ENCODE peak calls at places on chromosomes 12 and 14, in seven cellular contexts. J, D, M, K, C, P and F are unnamed samples.

GRCh38 chr12:66426696-66427095 is 124.4 kb downstream of the HELB start:
- DNase-seq in J (no peak), D (no peak), M (no peak), K (no peak), C (no peak), P (no peak), F (no peak)

GRCh38 chr12:57765003-57765697 is 1.7 kb downstream of the CYP27B1 start:
- DNase-seq in J (no peak), D (no peak), M (peak), K (no peak), C (no peak), P (no peak), F (peak)

GRCh38 chr12:5200276-5201087 is 156.8 kb downstream of the KCNA5 start:
- DNase-seq in J (peak), D (peak), M (peak), K (no peak), C (peak), P (no peak), F (peak)

GRCh38 chr12:79555006-79555925 is 135.5 kb downstream of the PAWR start:
- DNase-seq in J (no peak), D (no peak), M (no peak), K (peak), C (peak), P (no peak), F (no peak)

GRCh38 chr14:71856199-71856919 is 75.9 kb upstream of the RGS6 start:
- DNase-seq in J (peak), D (no peak), M (no peak), K (no peak), C (no peak), P (no peak), F (no peak)

GRCh38 chr14:105903971-105904370 is 377.6 kb downstream of the TMEM121 start:
- DNase-seq in J (no peak), D (no peak), M (no peak), K (no peak), C (no peak), P (no peak), F (no peak)

GRCh38 chr12:11171953-11172675 is 1.1 kb downstream of the SMIM10L1 start:
- DNase-seq in J (no peak), D (no peak), M (no peak), K (peak), C (no peak), P (no peak), F (no peak)

GRCh38 chr12:95060951-95061350 is 12.5 kb downstream of the NR2C1 start:
- DNase-seq in J (no peak), D (no peak), M (no peak), K (no peak), C (no peak), P (no peak), F (no peak)

GRCh38 chr14:77542349-77543239 is 44.0 kb upstream of the ISM2 start:
- DNase-seq in J (no peak), D (no peak), M (no peak), K (peak), C (no peak), P (no peak), F (no peak)

GRCh38 chr14:93941293-93941910 is 14.3 kb downstream of the FAM181A start:
- DNase-seq in J (no peak), D (no peak), M (no peak), K (peak), C (no peak), P (no peak), F (peak)

GRCh38 chr12:132600048-132601032 is 10.0 kb downstream of the LRCOL1 start:
- DNase-seq in J (peak), D (peak), M (peak), K (peak), C (peak), P (no peak), F (peak)

GRCh38 chr14:76953196-76953945 is 75.1 kb downstream of the IRF2BPL start:
- DNase-seq in J (peak), D (peak), M (no peak), K (peak), C (peak), P (peak), F (peak)

GRCh38 chr12:6233121-6233971 is 33.1 kb downstream of the CD9 start:
- DNase-seq in J (no peak), D (no peak), M (no peak), K (no peak), C (no peak), P (no peak), F (no peak)
- H3K27ac ChIP-seq in J (no peak), D (peak), M (peak), K (no peak), C (no peak), P (no peak), F (peak)

DNA sequence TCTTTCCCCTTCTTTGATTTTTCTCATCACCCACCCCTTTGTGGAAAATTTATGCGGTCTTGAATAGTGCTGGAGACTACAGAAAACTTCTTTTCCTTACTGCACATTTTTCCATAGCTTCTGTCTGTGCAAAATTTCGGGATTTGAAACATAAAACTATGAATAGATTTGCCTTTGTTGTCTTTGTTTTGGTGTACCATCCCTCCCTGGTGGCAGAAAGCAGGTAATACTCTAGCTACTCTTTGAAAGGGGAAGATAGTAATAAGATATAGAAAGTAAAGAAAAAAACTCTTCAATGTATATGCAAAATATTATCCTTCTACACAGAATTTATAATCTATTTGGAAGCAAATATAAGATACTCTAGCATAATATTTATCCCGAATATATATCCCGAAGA is 79.1 kb upstream of the LMO3 start:
- DNase-seq in J (no peak), D (no peak), M (no peak), K (no peak), C (no peak), P (no peak), F (no peak)
- TF ChIP-seq CTCF in J (no peak), D (no peak), M (peak), K (peak), C (peak), P (no peak), F (no peak)

GRCh38 chr12:32264995-32265394 is 134.4 kb upstream of the FGD4 start:
- DNase-seq in J (peak), D (no peak), M (no peak), K (no peak), C (no peak), P (no peak), F (no peak)

GRCh38 chr12:32270818-32271710 is 128.3 kb upstream of the FGD4 start:
- DNase-seq in J (no peak), D (no peak), M (peak), K (peak), C (no peak), P (no peak), F (no peak)

GRCh38 chr12:32265920-32266319 is 133.4 kb upstream of the FGD4 start:
- DNase-seq in J (no peak), D (no peak), M (no peak), K (no peak), C (no peak), P (no peak), F (no peak)

GRCh38 chr12:32265461-32265860 is 133.9 kb upstream of the FGD4 start:
- DNase-seq in J (no peak), D (no peak), M (no peak), K (no peak), C (no peak), P (no peak), F (no peak)

DNA sequence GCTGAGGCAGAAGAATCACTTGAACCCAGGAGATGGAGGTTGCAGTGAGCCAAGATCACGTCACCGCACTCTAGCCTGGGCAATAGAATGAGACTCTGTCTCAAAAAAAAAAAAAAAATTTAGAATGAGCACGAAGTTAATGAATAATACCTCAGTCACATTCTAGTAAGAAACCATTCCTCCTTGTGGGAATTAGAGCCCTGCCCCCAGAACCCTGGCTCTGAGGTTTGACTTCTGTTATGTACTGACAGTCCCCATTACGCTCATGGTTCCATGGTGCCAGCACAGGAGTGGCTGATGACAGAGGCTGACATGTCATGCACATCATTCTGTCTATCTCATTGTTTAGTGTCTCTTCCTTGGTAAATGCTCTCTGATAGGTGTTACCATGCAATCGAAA is 132.6 kb upstream of the FGD4 start:
- DNase-seq in J (no peak), D (no peak), M (no peak), K (no peak), C (no peak), P (no peak), F (no peak)
- H3K27ac ChIP-seq in J (no peak), D (no peak), M (no peak), K (no peak), C (no peak), P (no peak), F (no peak)

GRCh38 chr12:87136330-87136976 is 880.3 kb upstream of the MGAT4C start:
- DNase-seq in J (no peak), D (no peak), M (no peak), K (peak), C (no peak), P (no peak), F (no peak)

GRCh38 chr12:87142346-87142745 is 886.2 kb upstream of the MGAT4C start:
- DNase-seq in J (no peak), D (no peak), M (no peak), K (no peak), C (no peak), P (no peak), F (no peak)

GRCh38 chr12:87140257-87140656 is 884.1 kb upstream of the MGAT4C start:
- DNase-seq in J (no peak), D (no peak), M (no peak), K (peak), C (no peak), P (no peak), F (peak)

GRCh38 chr12:87141091-87141490 is 884.9 kb upstream of the MGAT4C start:
- DNase-seq in J (no peak), D (no peak), M (no peak), K (no peak), C (no peak), P (no peak), F (no peak)
- TF ChIP-seq CTCF in J (no peak), D (no peak), M (no peak), K (no peak), C (no peak), P (no peak), F (no peak)

DNA sequence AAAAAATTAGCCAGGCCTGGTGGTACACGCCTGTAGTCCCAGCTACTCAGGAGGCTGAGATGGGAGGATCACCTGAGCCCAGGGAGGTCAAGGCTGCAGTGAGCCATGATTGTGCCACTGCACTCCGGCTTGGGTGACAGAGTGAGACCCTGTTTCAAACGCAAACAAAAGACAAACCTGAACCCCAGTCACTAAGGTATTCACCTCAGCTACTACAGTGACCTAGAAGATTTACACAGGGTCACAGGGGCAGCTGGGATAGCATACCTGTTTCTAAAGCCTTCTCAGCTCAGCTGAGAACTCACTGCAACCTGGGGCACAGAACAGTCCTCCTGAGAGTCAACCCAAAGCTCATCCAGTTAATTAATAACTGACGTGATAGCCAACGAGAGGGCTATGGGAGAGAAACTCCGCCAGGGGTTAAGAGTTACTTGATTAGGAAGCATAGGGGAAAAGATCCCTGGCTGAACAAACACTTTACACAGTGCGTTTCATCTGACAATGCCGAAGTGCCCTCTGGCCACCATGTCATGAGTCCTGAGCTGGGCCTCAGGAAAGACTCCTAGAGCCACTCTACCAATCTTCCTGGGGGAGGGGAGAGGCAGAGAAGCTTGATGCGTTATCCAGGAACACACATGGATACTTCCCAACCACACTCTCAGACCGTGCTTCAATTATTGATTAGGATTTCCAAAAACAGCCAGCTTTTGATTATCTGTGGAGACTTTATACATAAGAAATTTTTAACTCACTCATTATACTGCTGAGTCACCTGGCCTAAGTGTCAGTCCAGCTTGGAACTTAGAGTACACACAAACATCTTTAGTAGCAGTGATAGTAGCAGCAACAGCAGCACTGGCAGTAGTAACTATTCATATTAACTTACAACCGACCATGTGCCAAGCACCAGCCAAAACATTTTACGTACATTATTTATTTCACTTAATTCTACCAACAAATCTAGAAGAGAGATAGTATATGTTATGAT is 48.2 kb downstream of the FOXN3 start:
- DNase-seq in J (no peak), D (no peak), M (no peak), K (no peak), C (no peak), P (no peak), F (no peak)
- H3K27ac ChIP-seq in J (peak), D (no peak), M (no peak), K (no peak), C (no peak), P (no peak), F (no peak)

GRCh38 chr14:63730659-63731058 is 2.8 kb upstream of the SGPP1 start:
- DNase-seq in J (no peak), D (no peak), M (no peak), K (no peak), C (no peak), P (no peak), F (no peak)

GRCh38 chr14:63726499-63726898 is 1.4 kb downstream of the SGPP1 start:
- DNase-seq in J (no peak), D (no peak), M (no peak), K (no peak), C (no peak), P (no peak), F (no peak)

GRCh38 chr14:63727736-63728728 is at the start of gene SGPP1:
- DNase-seq in J (peak), D (peak), M (peak), K (peak), C (peak), P (no peak), F (peak)

GRCh38 chr14:63727231-63727735 is 582 bp downstream of the SGPP1 start:
- DNase-seq in J (peak), D (peak), M (peak), K (peak), C (no peak), P (no peak), F (no peak)

GRCh38 chr14:63725786-63726185 is 2.1 kb downstream of the SGPP1 start:
- DNase-seq in J (no peak), D (no peak), M (no peak), K (no peak), C (no peak), P (no peak), F (no peak)
- TF ChIP-seq CTCF in J (no peak), D (no peak), M (no peak), K (no peak), C (no peak), P (no peak), F (no peak)

GRCh38 chr12:32887058-32887457 is 9.5 kb downstream of the PKP2 start:
- DNase-seq in J (no peak), D (no peak), M (no peak), K (no peak), C (no peak), P (no peak), F (no peak)

GRCh38 chr12:32891956-32892355 is 4.6 kb downstream of the PKP2 start:
- DNase-seq in J (no peak), D (no peak), M (peak), K (peak), C (no peak), P (no peak), F (peak)

GRCh38 chr12:32885831-32886230 is 10.7 kb downstream of the PKP2 start:
- DNase-seq in J (no peak), D (no peak), M (no peak), K (no peak), C (no peak), P (no peak), F (no peak)

GRCh38 chr12:32891526-32891925 is 5.1 kb downstream of the PKP2 start:
- DNase-seq in J (no peak), D (no peak), M (no peak), K (no peak), C (no peak), P (no peak), F (no peak)

DNA sequence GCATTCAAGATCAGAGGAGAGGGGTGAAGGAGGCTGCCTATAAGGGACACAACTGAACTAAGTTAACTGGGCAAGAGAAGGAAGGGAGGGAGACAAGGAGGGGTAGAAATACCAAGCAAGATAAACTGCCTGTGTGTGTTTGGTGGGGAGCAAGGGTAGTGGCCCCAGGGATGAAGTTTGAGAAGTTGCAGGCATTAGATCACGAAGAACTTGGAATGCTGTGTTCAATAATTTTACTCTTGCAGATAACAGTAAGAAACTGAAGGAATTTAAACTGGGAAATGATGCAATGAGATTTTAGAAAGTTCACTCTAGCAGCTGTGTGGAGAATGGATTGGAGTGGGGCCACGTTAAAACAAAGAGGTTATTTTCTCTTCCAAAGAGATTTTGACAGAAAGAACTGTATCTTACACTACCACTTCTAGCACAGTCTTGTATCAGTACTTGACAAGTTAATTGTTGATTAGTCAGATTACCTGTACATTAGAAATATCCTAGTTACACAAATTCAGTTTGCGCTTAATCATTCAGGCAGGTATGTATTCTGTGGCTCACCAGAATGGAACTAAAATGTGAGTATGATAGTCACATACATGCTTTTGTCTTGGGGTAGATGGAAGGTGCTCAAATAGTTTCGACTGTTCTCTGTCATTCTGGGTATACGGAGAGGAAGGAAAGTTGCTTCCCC is 7.4 kb downstream of the PKP2 start:
- DNase-seq in J (no peak), D (no peak), M (no peak), K (peak), C (no peak), P (no peak), F (peak)
- H3K27ac ChIP-seq in J (no peak), D (no peak), M (no peak), K (no peak), C (no peak), P (peak), F (no peak)

DNA sequence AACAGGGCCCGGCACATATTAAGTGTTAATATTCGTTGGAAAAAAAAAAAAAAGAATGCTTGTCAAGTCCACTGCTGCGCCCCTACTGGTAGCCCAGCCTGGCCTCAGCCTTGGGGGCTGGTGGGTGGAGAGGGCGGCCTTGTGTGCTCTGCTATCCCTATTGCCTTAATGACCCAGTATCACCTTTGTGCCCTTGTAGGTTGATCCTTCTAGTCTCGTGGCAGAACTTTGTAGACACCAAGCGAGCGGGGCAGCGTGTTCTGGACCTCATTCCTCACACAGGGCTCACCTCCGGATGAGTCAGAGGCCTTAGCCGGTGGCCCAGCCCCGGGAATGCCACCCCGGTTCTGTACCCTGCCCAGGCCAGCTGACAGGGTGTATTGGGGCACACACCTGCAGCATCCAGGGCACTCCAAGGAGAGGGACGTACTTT is 1.8 kb upstream of the RCOR1 start:
- DNase-seq in J (no peak), D (no peak), M (peak), K (peak), C (peak), P (no peak), F (peak)
- TF ChIP-seq CTCF in J (no peak), D (no peak), M (peak), K (peak), C (peak), P (no peak), F (peak)